ENCODE peak calls at places on chromosomes 3 and 15, in five cellular contexts. M, S, K, D and I are unnamed samples.

GRCh38 chr3:31505353-31506048 is 27.2 kb upstream of the STT3B start:
- DNase-seq in M (peak; percentile 62), S (no peak), K (peak; percentile 68), D (no peak), I (no peak)

GRCh38 chr3:187767266-187768032 is 22.2 kb upstream of the BCL6 start:
- DNase-seq in M (no peak), S (peak; percentile 10), K (no peak), D (no peak), I (peak; percentile 35)

GRCh38 chr15:61083081-61083780 is 145.9 kb downstream of the RORA start:
- DNase-seq in M (no peak), S (no peak), K (no peak), D (no peak), I (no peak)

GRCh38 chr15:43215961-43216360 is 4.9 kb downstream of the EPB42 start:
- DNase-seq in M (no peak), S (no peak), K (no peak), D (no peak), I (peak; percentile 42)

GRCh38 chr3:177597325-177598109 is 400.2 kb upstream of the TBL1XR1 start:
- DNase-seq in M (peak; percentile 55), S (peak; percentile 83), K (no peak), D (no peak), I (peak; percentile 33)

GRCh38 chr15:38696120-38696727 is 131.6 kb upstream of the RASGRP1 start:
- DNase-seq in M (peak; percentile 95), S (peak; percentile 23), K (no peak), D (no peak), I (peak; percentile 64)

GRCh38 chr3:49636883-49637609 is 37.1 kb upstream of the APEH start:
- DNase-seq in M (no peak), S (no peak), K (no peak), D (no peak), I (peak; percentile 55)

GRCh38 chr3:172449468-172450149 is 1.4 kb upstream of the GHSR start:
- DNase-seq in M (no peak), S (no peak), K (peak; percentile 93), D (no peak), I (no peak)

GRCh38 chr3:69535613-69536012 is 149.7 kb upstream of the FRMD4B start:
- DNase-seq in M (no peak), S (no peak), K (no peak), D (no peak), I (no peak)

GRCh38 chr15:72184165-72184811 is 13.3 kb downstream of the GRAMD2A start:
- DNase-seq in M (no peak), S (peak; percentile 24), K (peak; percentile 88), D (peak; percentile 60), I (peak; percentile 59)

GRCh38 chr15:101162701-101163483 is 89.0 kb downstream of the CHSY1 start:
- DNase-seq in M (no peak), S (no peak), K (no peak), D (no peak), I (no peak)

GRCh38 chr3:193680220-193680619 is 87.2 kb downstream of the OPA1 start:
- DNase-seq in M (no peak), S (no peak), K (no peak), D (no peak), I (peak; percentile 10)

GRCh38 chr3:107660316-107660976 is 137.7 kb downstream of the BBX start:
- DNase-seq in M (peak; percentile 42), S (peak; percentile 29), K (no peak), D (peak; percentile 48), I (peak; percentile 32)

GRCh38 chr3:39148116-39149058 is 5.0 kb downstream of the CSRNP1 start:
- DNase-seq in M (peak; percentile 74), S (no peak), K (peak; percentile 52), D (no peak), I (peak; percentile 27)

GRCh38 chr3:127206611-127207516 is 13.9 kb downstream of the PRR23E start:
- DNase-seq in M (no peak), S (no peak), K (no peak), D (no peak), I (no peak)

GRCh38 chr15:66886241-66886675 is 179.1 kb upstream of the SMAD3 start:
- DNase-seq in M (no peak), S (no peak), K (peak; percentile 14), D (no peak), I (no peak)

GRCh38 chr15:43241100-43241499 is 20.3 kb upstream of the EPB42 start:
- DNase-seq in M (no peak), S (no peak), K (no peak), D (no peak), I (no peak)

GRCh38 chr15:29100486-29101000 is 169.1 kb downstream of the NSMCE3 start:
- DNase-seq in M (no peak), S (no peak), K (no peak), D (no peak), I (no peak)

GRCh38 chr3:10600159-10601125 is 95.1 kb upstream of the ATP2B2 start:
- DNase-seq in M (no peak), S (no peak), K (no peak), D (no peak), I (no peak)

GRCh38 chr15:28107111-28107893 is 8.2 kb upstream of the OCA2 start:
- DNase-seq in M (no peak), S (no peak), K (peak; percentile 81), D (no peak), I (no peak)

GRCh38 chr3:171142985-171143384 is 116.5 kb upstream of the SLC2A2 start:
- DNase-seq in M (no peak), S (no peak), K (no peak), D (no peak), I (peak; percentile 33)

GRCh38 chr3:134373942-134374790 is at the start of gene AMOTL2:
- DNase-seq in M (peak; percentile 74), S (peak; percentile 88), K (peak; percentile 98), D (peak; percentile 95), I (peak; percentile 97)

GRCh38 chr3:152971880-152972279 is 136.9 kb downstream of the P2RY1 start:
- DNase-seq in M (no peak), S (no peak), K (no peak), D (peak; percentile 39), I (no peak)

GRCh38 chr3:18393906-18394305 is 31.2 kb downstream of the SATB1 start:
- DNase-seq in M (no peak), S (no peak), K (no peak), D (no peak), I (peak; percentile 26)

GRCh38 chr15:41919954-41920538 is 26.2 kb upstream of the SPTBN5 start:
- DNase-seq in M (no peak), S (no peak), K (no peak), D (no peak), I (peak; percentile 40)

GRCh38 chr3:45491344-45491743 is 103.0 kb downstream of the LARS2 start:
- DNase-seq in M (no peak), S (no peak), K (no peak), D (no peak), I (no peak)